ENCODE peak calls at places on chromosomes 2 and 18, in nine cellular contexts. One of them, this sample, is unnamed.

GRCh38 chr2:10124538-10125045 is 2.1 kb downstream of the RRM2 start:
- DNase-seq in Peyer's patch: peak
- DNase-seq in AG08396: peak
- DNase-seq in SJSA1: peak
- DNase-seq in PC-3: peak
- DNase-seq in upper lobe of right lung: no peak
- DNase-seq in thyroid gland: peak
- DNase-seq in GM10248: peak
- DNase-seq in fibroblast of pulmonary artery: peak
- DNase-seq in this sample: no peak

GRCh38 chr2:147451902-147452515 is 392.8 kb upstream of the ACVR2A start:
- DNase-seq in Peyer's patch: no peak
- DNase-seq in AG08396: no peak
- DNase-seq in SJSA1: no peak
- DNase-seq in PC-3: no peak
- DNase-seq in upper lobe of right lung: no peak
- DNase-seq in thyroid gland: no peak
- DNase-seq in GM10248: no peak
- DNase-seq in fibroblast of pulmonary artery: no peak
- DNase-seq in this sample: no peak

GRCh38 chr18:32530947-32531651 is 60.4 kb upstream of the GAREM1 start:
- DNase-seq in Peyer's patch: no peak
- DNase-seq in AG08396: no peak
- DNase-seq in SJSA1: no peak
- DNase-seq in PC-3: peak
- DNase-seq in upper lobe of right lung: no peak
- DNase-seq in thyroid gland: no peak
- DNase-seq in GM10248: no peak
- DNase-seq in fibroblast of pulmonary artery: peak
- DNase-seq in this sample: peak

GRCh38 chr2:8918412-8918811 is 81.0 kb upstream of the KIDINS220 start:
- DNase-seq in Peyer's patch: no peak
- DNase-seq in AG08396: no peak
- DNase-seq in SJSA1: no peak
- DNase-seq in PC-3: no peak
- DNase-seq in upper lobe of right lung: no peak
- DNase-seq in thyroid gland: no peak
- DNase-seq in GM10248: no peak
- DNase-seq in fibroblast of pulmonary artery: no peak
- DNase-seq in this sample: no peak

GRCh38 chr2:189654641-189655040 is 6.6 kb upstream of the ASNSD1 start:
- DNase-seq in Peyer's patch: no peak
- DNase-seq in AG08396: no peak
- DNase-seq in SJSA1: no peak
- DNase-seq in PC-3: no peak
- DNase-seq in upper lobe of right lung: no peak
- DNase-seq in thyroid gland: no peak
- DNase-seq in GM10248: no peak
- DNase-seq in fibroblast of pulmonary artery: no peak
- DNase-seq in this sample: no peak

GRCh38 chr2:59584958-59585357 is 968.5 kb downstream of the BCL11A start:
- DNase-seq in Peyer's patch: no peak
- DNase-seq in AG08396: no peak
- DNase-seq in SJSA1: peak
- DNase-seq in PC-3: no peak
- DNase-seq in upper lobe of right lung: no peak
- DNase-seq in thyroid gland: peak
- DNase-seq in GM10248: no peak
- DNase-seq in fibroblast of pulmonary artery: no peak
- DNase-seq in this sample: no peak

GRCh38 chr2:218814540-218815243 is 16.9 kb downstream of the PRKAG3 start:
- DNase-seq in Peyer's patch: no peak
- DNase-seq in AG08396: no peak
- DNase-seq in SJSA1: no peak
- DNase-seq in PC-3: no peak
- DNase-seq in upper lobe of right lung: no peak
- DNase-seq in thyroid gland: no peak
- DNase-seq in GM10248: no peak
- DNase-seq in fibroblast of pulmonary artery: no peak
- DNase-seq in this sample: no peak

GRCh38 chr2:150690870-150691269 is 203.4 kb upstream of the RND3 start:
- DNase-seq in Peyer's patch: no peak
- DNase-seq in AG08396: peak
- DNase-seq in SJSA1: no peak
- DNase-seq in PC-3: no peak
- DNase-seq in upper lobe of right lung: no peak
- DNase-seq in thyroid gland: no peak
- DNase-seq in GM10248: no peak
- DNase-seq in fibroblast of pulmonary artery: peak
- DNase-seq in this sample: no peak

GRCh38 chr2:111972955-111973565 is 74.7 kb downstream of the MERTK start:
- DNase-seq in Peyer's patch: no peak
- DNase-seq in AG08396: no peak
- DNase-seq in SJSA1: no peak
- DNase-seq in PC-3: peak
- DNase-seq in upper lobe of right lung: no peak
- DNase-seq in thyroid gland: peak
- DNase-seq in GM10248: peak
- DNase-seq in fibroblast of pulmonary artery: no peak
- DNase-seq in this sample: peak

GRCh38 chr2:9102861-9103662 is 99.6 kb upstream of the MBOAT2 start:
- DNase-seq in Peyer's patch: no peak
- DNase-seq in AG08396: no peak
- DNase-seq in SJSA1: no peak
- DNase-seq in PC-3: peak
- DNase-seq in upper lobe of right lung: no peak
- DNase-seq in thyroid gland: no peak
- DNase-seq in GM10248: no peak
- DNase-seq in fibroblast of pulmonary artery: no peak
- DNase-seq in this sample: no peak

GRCh38 chr18:49742563-49743295 is 70.6 kb downstream of the ACAA2 start:
- DNase-seq in Peyer's patch: no peak
- DNase-seq in AG08396: no peak
- DNase-seq in SJSA1: peak
- DNase-seq in PC-3: no peak
- DNase-seq in upper lobe of right lung: no peak
- DNase-seq in thyroid gland: no peak
- DNase-seq in GM10248: no peak
- DNase-seq in fibroblast of pulmonary artery: no peak
- DNase-seq in this sample: no peak

GRCh38 chr2:100422320-100422719 is 4.9 kb upstream of the CHST10 start:
- DNase-seq in Peyer's patch: no peak
- DNase-seq in AG08396: peak
- DNase-seq in SJSA1: peak
- DNase-seq in PC-3: peak
- DNase-seq in upper lobe of right lung: no peak
- DNase-seq in thyroid gland: peak
- DNase-seq in GM10248: no peak
- DNase-seq in fibroblast of pulmonary artery: peak
- DNase-seq in this sample: no peak

GRCh38 chr2:217929757-217930707 is 72.8 kb downstream of the TNS1 start:
- DNase-seq in Peyer's patch: no peak
- DNase-seq in AG08396: peak
- DNase-seq in SJSA1: no peak
- DNase-seq in PC-3: no peak
- DNase-seq in upper lobe of right lung: no peak
- DNase-seq in thyroid gland: peak
- DNase-seq in GM10248: no peak
- DNase-seq in fibroblast of pulmonary artery: peak
- DNase-seq in this sample: no peak

GRCh38 chr18:50461251-50461650 is 86.4 kb downstream of the SKA1 start:
- DNase-seq in Peyer's patch: no peak
- DNase-seq in AG08396: no peak
- DNase-seq in SJSA1: no peak
- DNase-seq in PC-3: no peak
- DNase-seq in upper lobe of right lung: no peak
- DNase-seq in thyroid gland: no peak
- DNase-seq in GM10248: no peak
- DNase-seq in fibroblast of pulmonary artery: no peak
- DNase-seq in this sample: no peak

GRCh38 chr2:16272038-16272788 is 331.9 kb downstream of the MYCN start:
- DNase-seq in Peyer's patch: no peak
- DNase-seq in AG08396: no peak
- DNase-seq in SJSA1: no peak
- DNase-seq in PC-3: no peak
- DNase-seq in upper lobe of right lung: no peak
- DNase-seq in thyroid gland: no peak
- DNase-seq in GM10248: no peak
- DNase-seq in fibroblast of pulmonary artery: no peak
- DNase-seq in this sample: no peak

GRCh38 chr2:101983486-101983885 is 8.3 kb upstream of the IL1R2 start:
- DNase-seq in Peyer's patch: no peak
- DNase-seq in AG08396: no peak
- DNase-seq in SJSA1: peak
- DNase-seq in PC-3: peak
- DNase-seq in upper lobe of right lung: no peak
- DNase-seq in thyroid gland: peak
- DNase-seq in GM10248: no peak
- DNase-seq in fibroblast of pulmonary artery: peak
- DNase-seq in this sample: no peak

GRCh38 chr18:66724664-66725356 is 120.9 kb upstream of the CDH19 start:
- DNase-seq in Peyer's patch: no peak
- DNase-seq in AG08396: no peak
- DNase-seq in SJSA1: no peak
- DNase-seq in PC-3: peak
- DNase-seq in upper lobe of right lung: no peak
- DNase-seq in thyroid gland: peak
- DNase-seq in GM10248: no peak
- DNase-seq in fibroblast of pulmonary artery: peak
- DNase-seq in this sample: no peak

GRCh38 chr2:67389286-67389685 is 7.8 kb upstream of the ETAA1 start:
- DNase-seq in Peyer's patch: no peak
- DNase-seq in AG08396: peak
- DNase-seq in SJSA1: peak
- DNase-seq in PC-3: peak
- DNase-seq in upper lobe of right lung: no peak
- DNase-seq in thyroid gland: no peak
- DNase-seq in GM10248: no peak
- DNase-seq in fibroblast of pulmonary artery: peak
- DNase-seq in this sample: no peak

GRCh38 chr2:1731963-1732768 is 12.1 kb downstream of the PXDN start:
- DNase-seq in Peyer's patch: no peak
- DNase-seq in AG08396: peak
- DNase-seq in SJSA1: no peak
- DNase-seq in PC-3: no peak
- DNase-seq in upper lobe of right lung: no peak
- DNase-seq in thyroid gland: no peak
- DNase-seq in GM10248: no peak
- DNase-seq in fibroblast of pulmonary artery: peak
- DNase-seq in this sample: no peak

GRCh38 chr18:78519394-78520062 is 460.1 kb upstream of the SALL3 start:
- DNase-seq in Peyer's patch: no peak
- DNase-seq in AG08396: no peak
- DNase-seq in SJSA1: no peak
- DNase-seq in PC-3: no peak
- DNase-seq in upper lobe of right lung: no peak
- DNase-seq in thyroid gland: no peak
- DNase-seq in GM10248: no peak
- DNase-seq in fibroblast of pulmonary artery: no peak
- DNase-seq in this sample: no peak

GRCh38 chr2:104790100-104790811 is 63.7 kb upstream of the POU3F3 start:
- DNase-seq in Peyer's patch: no peak
- DNase-seq in AG08396: no peak
- DNase-seq in SJSA1: no peak
- DNase-seq in PC-3: no peak
- DNase-seq in upper lobe of right lung: no peak
- DNase-seq in thyroid gland: peak
- DNase-seq in GM10248: no peak
- DNase-seq in fibroblast of pulmonary artery: peak
- DNase-seq in this sample: no peak

GRCh38 chr2:2331905-2332280 is 818 bp upstream of the MYT1L start:
- DNase-seq in Peyer's patch: no peak
- DNase-seq in AG08396: no peak
- DNase-seq in SJSA1: no peak
- DNase-seq in PC-3: no peak
- DNase-seq in upper lobe of right lung: no peak
- DNase-seq in thyroid gland: no peak
- DNase-seq in GM10248: no peak
- DNase-seq in fibroblast of pulmonary artery: no peak
- DNase-seq in this sample: no peak

GRCh38 chr2:232485757-232486557 is 1.7 kb downstream of the ECEL1 start:
- DNase-seq in Peyer's patch: no peak
- DNase-seq in AG08396: no peak
- DNase-seq in SJSA1: no peak
- DNase-seq in PC-3: no peak
- DNase-seq in upper lobe of right lung: peak
- DNase-seq in thyroid gland: no peak
- DNase-seq in GM10248: no peak
- DNase-seq in fibroblast of pulmonary artery: no peak
- DNase-seq in this sample: no peak

GRCh38 chr2:188949046-188949818 is 24.9 kb upstream of the COL3A1 start:
- DNase-seq in Peyer's patch: no peak
- DNase-seq in AG08396: no peak
- DNase-seq in SJSA1: no peak
- DNase-seq in PC-3: no peak
- DNase-seq in upper lobe of right lung: no peak
- DNase-seq in thyroid gland: no peak
- DNase-seq in GM10248: no peak
- DNase-seq in fibroblast of pulmonary artery: no peak
- DNase-seq in this sample: no peak

GRCh38 chr2:240393831-240394410 is 41.5 kb upstream of the GPC1 start:
- DNase-seq in Peyer's patch: no peak
- DNase-seq in AG08396: no peak
- DNase-seq in SJSA1: no peak
- DNase-seq in PC-3: no peak
- DNase-seq in upper lobe of right lung: peak
- DNase-seq in thyroid gland: no peak
- DNase-seq in GM10248: no peak
- DNase-seq in fibroblast of pulmonary artery: no peak
- DNase-seq in this sample: no peak

GRCh38 chr2:102033028-102033749 is 41.4 kb downstream of the IL1R2 start:
- DNase-seq in Peyer's patch: peak
- DNase-seq in AG08396: peak
- DNase-seq in SJSA1: peak
- DNase-seq in PC-3: peak
- DNase-seq in upper lobe of right lung: peak
- DNase-seq in thyroid gland: peak
- DNase-seq in GM10248: peak
- DNase-seq in fibroblast of pulmonary artery: peak
- DNase-seq in this sample: no peak

GRCh38 chr2:154720642-154721041 is 22.1 kb downstream of the KCNJ3 start:
- DNase-seq in Peyer's patch: no peak
- DNase-seq in AG08396: no peak
- DNase-seq in SJSA1: no peak
- DNase-seq in PC-3: peak
- DNase-seq in upper lobe of right lung: no peak
- DNase-seq in thyroid gland: no peak
- DNase-seq in GM10248: no peak
- DNase-seq in fibroblast of pulmonary artery: no peak
- DNase-seq in this sample: no peak

GRCh38 chr2:198657520-198658121 is 800.1 kb downstream of the SATB2 start:
- DNase-seq in Peyer's patch: no peak
- DNase-seq in AG08396: peak
- DNase-seq in SJSA1: no peak
- DNase-seq in PC-3: peak
- DNase-seq in upper lobe of right lung: no peak
- DNase-seq in thyroid gland: no peak
- DNase-seq in GM10248: no peak
- DNase-seq in fibroblast of pulmonary artery: peak
- DNase-seq in this sample: no peak

GRCh38 chr18:9417081-9417841 is 58.1 kb upstream of the RALBP1 start:
- DNase-seq in Peyer's patch: no peak
- DNase-seq in AG08396: peak
- DNase-seq in SJSA1: peak
- DNase-seq in PC-3: no peak
- DNase-seq in upper lobe of right lung: no peak
- DNase-seq in thyroid gland: peak
- DNase-seq in GM10248: no peak
- DNase-seq in fibroblast of pulmonary artery: peak
- DNase-seq in this sample: no peak

GRCh38 chr2:85173909-85174308 is 40.7 kb downstream of the TCF7L1 start:
- DNase-seq in Peyer's patch: no peak
- DNase-seq in AG08396: no peak
- DNase-seq in SJSA1: no peak
- DNase-seq in PC-3: no peak
- DNase-seq in upper lobe of right lung: no peak
- DNase-seq in thyroid gland: no peak
- DNase-seq in GM10248: no peak
- DNase-seq in fibroblast of pulmonary artery: peak
- DNase-seq in this sample: no peak

GRCh38 chr2:8558096-8558495 is 123.8 kb upstream of the ID2 start:
- DNase-seq in Peyer's patch: no peak
- DNase-seq in AG08396: no peak
- DNase-seq in SJSA1: no peak
- DNase-seq in PC-3: no peak
- DNase-seq in upper lobe of right lung: no peak
- DNase-seq in thyroid gland: no peak
- DNase-seq in GM10248: no peak
- DNase-seq in fibroblast of pulmonary artery: no peak
- DNase-seq in this sample: no peak